ENCODE peak calls at places on chromosomes 2 and 18, in seven cellular contexts. One of them, this sample, is unnamed.
A peak's percentile ranks its signal among the peaks of the same experiment; 100 is the strongest.

GRCh38 chr2:235666240-235666781 is 172.5 kb downstream of the AGAP1 start:
- DNase-seq in cerebellar cortex: peak; percentile 95
- DNase-seq in dermis microvascular lymphatic vessel endothelial cell: peak; percentile 81
- DNase-seq in SK-N-MC: peak; percentile 74
- DNase-seq in ovary: no peak
- DNase-seq in activated T-cell treated with anti-CD3 and anti-CD28 coated beads for 4 hours: no peak
- DNase-seq in stimulated activated naive CD4-positive, alpha-beta T cell: no peak
- DNase-seq in this sample: no peak

GRCh38 chr2:120405769-120406119 is 59.8 kb downstream of the INHBB start:
- DNase-seq in SK-N-MC: no peak
- DNase-seq in dermis microvascular lymphatic vessel endothelial cell: no peak
- DNase-seq in stimulated activated naive CD4-positive, alpha-beta T cell: no peak
- DNase-seq in ovary: no peak
- DNase-seq in activated T-cell treated with anti-CD3 and anti-CD28 coated beads for 4 hours: no peak
- DNase-seq in cerebellar cortex: no peak
- DNase-seq in this sample: no peak

GRCh38 chr2:22890142-22890541 is 494.8 kb upstream of the KLHL29 start:
- DNase-seq in ovary: no peak
- DNase-seq in dermis microvascular lymphatic vessel endothelial cell: no peak
- DNase-seq in cerebellar cortex: peak; percentile 88
- DNase-seq in activated T-cell treated with anti-CD3 and anti-CD28 coated beads for 4 hours: no peak
- DNase-seq in stimulated activated naive CD4-positive, alpha-beta T cell: no peak
- DNase-seq in SK-N-MC: no peak
- DNase-seq in this sample: no peak

GRCh38 chr2:231966886-231967285 is 5.4 kb downstream of the DIS3L2 start:
- DNase-seq in ovary: no peak
- DNase-seq in SK-N-MC: no peak
- DNase-seq in activated T-cell treated with anti-CD3 and anti-CD28 coated beads for 4 hours: no peak
- DNase-seq in cerebellar cortex: no peak
- DNase-seq in dermis microvascular lymphatic vessel endothelial cell: no peak
- DNase-seq in stimulated activated naive CD4-positive, alpha-beta T cell: no peak
- DNase-seq in this sample: no peak

GRCh38 chr2:105802587-105802986 is 57.9 kb downstream of the NCK2 start:
- DNase-seq in activated T-cell treated with anti-CD3 and anti-CD28 coated beads for 4 hours: peak; percentile 61
- DNase-seq in stimulated activated naive CD4-positive, alpha-beta T cell: peak; percentile 55
- DNase-seq in ovary: no peak
- DNase-seq in dermis microvascular lymphatic vessel endothelial cell: no peak
- DNase-seq in cerebellar cortex: no peak
- DNase-seq in SK-N-MC: no peak
- DNase-seq in this sample: no peak

GRCh38 chr2:218821605-218822211 is 9.9 kb downstream of the PRKAG3 start:
- DNase-seq in stimulated activated naive CD4-positive, alpha-beta T cell: no peak
- DNase-seq in SK-N-MC: no peak
- DNase-seq in ovary: no peak
- DNase-seq in cerebellar cortex: no peak
- DNase-seq in dermis microvascular lymphatic vessel endothelial cell: no peak
- DNase-seq in activated T-cell treated with anti-CD3 and anti-CD28 coated beads for 4 hours: no peak
- DNase-seq in this sample: no peak

GRCh38 chr2:207432471-207432870 is 97.3 kb upstream of the CREB1 start:
- DNase-seq in dermis microvascular lymphatic vessel endothelial cell: peak; percentile 5
- DNase-seq in activated T-cell treated with anti-CD3 and anti-CD28 coated beads for 4 hours: no peak
- DNase-seq in stimulated activated naive CD4-positive, alpha-beta T cell: no peak
- DNase-seq in ovary: no peak
- DNase-seq in cerebellar cortex: no peak
- DNase-seq in SK-N-MC: no peak
- DNase-seq in this sample: no peak

GRCh38 chr2:169066817-169067356 is 2.5 kb upstream of the DHRS9 start:
- DNase-seq in SK-N-MC: no peak
- DNase-seq in dermis microvascular lymphatic vessel endothelial cell: no peak
- DNase-seq in ovary: no peak
- DNase-seq in stimulated activated naive CD4-positive, alpha-beta T cell: no peak
- DNase-seq in cerebellar cortex: no peak
- DNase-seq in activated T-cell treated with anti-CD3 and anti-CD28 coated beads for 4 hours: no peak
- DNase-seq in this sample: no peak

GRCh38 chr18:3286165-3286564 is 24.2 kb downstream of the MYL12B start:
- DNase-seq in SK-N-MC: no peak
- DNase-seq in stimulated activated naive CD4-positive, alpha-beta T cell: no peak
- DNase-seq in cerebellar cortex: no peak
- DNase-seq in dermis microvascular lymphatic vessel endothelial cell: no peak
- DNase-seq in activated T-cell treated with anti-CD3 and anti-CD28 coated beads for 4 hours: no peak
- DNase-seq in ovary: no peak
- DNase-seq in this sample: no peak

GRCh38 chr2:102251042-102251848 is 60.1 kb upstream of the IL1RL1 start:
- DNase-seq in SK-N-MC: no peak
- DNase-seq in activated T-cell treated with anti-CD3 and anti-CD28 coated beads for 4 hours: peak; percentile 64
- DNase-seq in cerebellar cortex: no peak
- DNase-seq in stimulated activated naive CD4-positive, alpha-beta T cell: peak; percentile 53
- DNase-seq in dermis microvascular lymphatic vessel endothelial cell: peak; percentile 58
- DNase-seq in ovary: peak; percentile 53
- DNase-seq in this sample: peak; percentile 73

GRCh38 chr2:37829202-37829601 is 95.9 kb upstream of the RMDN2 start:
- DNase-seq in cerebellar cortex: no peak
- DNase-seq in dermis microvascular lymphatic vessel endothelial cell: peak; percentile 96
- DNase-seq in ovary: no peak
- DNase-seq in stimulated activated naive CD4-positive, alpha-beta T cell: no peak
- DNase-seq in activated T-cell treated with anti-CD3 and anti-CD28 coated beads for 4 hours: no peak
- DNase-seq in SK-N-MC: no peak
- DNase-seq in this sample: peak; percentile 23

GRCh38 chr2:118665784-118666529 is 181.5 kb downstream of the EN1 start:
- DNase-seq in ovary: no peak
- DNase-seq in activated T-cell treated with anti-CD3 and anti-CD28 coated beads for 4 hours: no peak
- DNase-seq in stimulated activated naive CD4-positive, alpha-beta T cell: no peak
- DNase-seq in cerebellar cortex: no peak
- DNase-seq in dermis microvascular lymphatic vessel endothelial cell: no peak
- DNase-seq in SK-N-MC: no peak
- DNase-seq in this sample: no peak

GRCh38 chr2:62178741-62179271 is 17.1 kb upstream of the B3GNT2 start:
- DNase-seq in dermis microvascular lymphatic vessel endothelial cell: no peak
- DNase-seq in activated T-cell treated with anti-CD3 and anti-CD28 coated beads for 4 hours: no peak
- DNase-seq in SK-N-MC: no peak
- DNase-seq in ovary: no peak
- DNase-seq in stimulated activated naive CD4-positive, alpha-beta T cell: no peak
- DNase-seq in cerebellar cortex: no peak
- DNase-seq in this sample: peak; percentile 43

GRCh38 chr2:240961878-240962277 is 36.5 kb upstream of the SNED1 start:
- DNase-seq in cerebellar cortex: no peak
- DNase-seq in ovary: peak; percentile 65
- DNase-seq in activated T-cell treated with anti-CD3 and anti-CD28 coated beads for 4 hours: no peak
- DNase-seq in stimulated activated naive CD4-positive, alpha-beta T cell: no peak
- DNase-seq in dermis microvascular lymphatic vessel endothelial cell: no peak
- DNase-seq in SK-N-MC: no peak
- DNase-seq in this sample: no peak

GRCh38 chr2:86025976-86026743 is 79.5 kb downstream of the POLR1A start:
- DNase-seq in cerebellar cortex: no peak
- DNase-seq in ovary: no peak
- DNase-seq in SK-N-MC: no peak
- DNase-seq in dermis microvascular lymphatic vessel endothelial cell: no peak
- DNase-seq in activated T-cell treated with anti-CD3 and anti-CD28 coated beads for 4 hours: no peak
- DNase-seq in stimulated activated naive CD4-positive, alpha-beta T cell: no peak
- DNase-seq in this sample: no peak